ENCODE peak calls at places on chromosomes 2 and 18, in ten cellular contexts. X is transverse colon, S is spleen, U is endothelial cell of umbilical vein, Y is K562, Z is HL-60, K is stomach, W is HCT116, M is H1, D is GM23338. B is an unnamed sample.

GRCh38 chr18:52963481-52963880 is 623.5 kb downstream of the DCC start:
- DNase-seq in X (no peak), S (no peak), U (no peak), Y (no peak), Z (no peak), K (no peak), W (no peak), M (no peak), D (peak), B (no peak)

GRCh38 chr2:5592906-5593305 is 99.3 kb upstream of the SOX11 start:
- DNase-seq in X (no peak), S (no peak), U (no peak), Y (no peak), Z (no peak), K (no peak), W (no peak), M (no peak), D (no peak), B (no peak)

GRCh38 chr2:202035941-202036372 is 2.3 kb downstream of the FZD7 start:
- DNase-seq in X (no peak), S (peak), U (no peak), Y (no peak), Z (no peak), K (no peak), W (no peak), M (no peak), D (no peak), B (no peak)

GRCh38 chr2:241272722-241273551 is 42.5 kb downstream of the HDLBP start:
- DNase-seq in X (peak), S (no peak), U (peak), Y (no peak), Z (peak), K (peak), W (no peak), M (no peak), D (peak), B (peak)

GRCh38 chr18:23943104-23943503 is 71.5 kb upstream of the TTC39C start:
- DNase-seq in X (no peak), S (no peak), U (no peak), Y (no peak), Z (no peak), K (no peak), W (no peak), M (no peak), D (no peak), B (no peak)

GRCh38 chr18:25408294-25408693 is 56.3 kb upstream of the ZNF521 start:
- DNase-seq in X (no peak), S (no peak), U (no peak), Y (no peak), Z (no peak), K (no peak), W (no peak), M (no peak), D (no peak), B (no peak)

GRCh38 chr2:2706306-2706705 is 375.2 kb upstream of the MYT1L start:
- DNase-seq in X (no peak), S (peak), U (no peak), Y (no peak), Z (no peak), K (no peak), W (no peak), M (no peak), D (no peak), B (no peak)

GRCh38 chr2:100237046-100237615 is 85.2 kb downstream of the LONRF2 start:
- DNase-seq in X (no peak), S (peak), U (no peak), Y (no peak), Z (no peak), K (peak), W (no peak), M (no peak), D (no peak), B (no peak)

GRCh38 chr2:170711774-170712652 is 3.1 kb upstream of the SP5 start:
- DNase-seq in X (no peak), S (no peak), U (no peak), Y (no peak), Z (no peak), K (peak), W (no peak), M (peak), D (peak), B (no peak)

GRCh38 chr2:154700142-154700541 is 1.6 kb downstream of the KCNJ3 start:
- DNase-seq in X (no peak), S (no peak), U (no peak), Y (no peak), Z (no peak), K (no peak), W (no peak), M (no peak), D (peak), B (no peak)

GRCh38 chr2:196801986-196802385 is 2.5 kb upstream of the GTF3C3 start:
- DNase-seq in X (no peak), S (no peak), U (peak), Y (no peak), Z (no peak), K (no peak), W (no peak), M (no peak), D (no peak), B (no peak)

GRCh38 chr2:65373365-65373918 is 59.0 kb downstream of the SPRED2 start:
- DNase-seq in X (no peak), S (no peak), U (no peak), Y (no peak), Z (no peak), K (no peak), W (no peak), M (no peak), D (no peak), B (no peak)

GRCh38 chr2:65375723-65376122 is 56.7 kb downstream of the SPRED2 start:
- DNase-seq in X (no peak), S (no peak), U (no peak), Y (no peak), Z (no peak), K (no peak), W (no peak), M (no peak), D (no peak), B (no peak)

GRCh38 chr2:65374555-65374954 is 57.8 kb downstream of the SPRED2 start:
- DNase-seq in X (no peak), S (no peak), U (no peak), Y (no peak), Z (no peak), K (no peak), W (no peak), M (no peak), D (no peak), B (no peak)

GRCh38 chr2:65372619-65373018 is 59.8 kb downstream of the SPRED2 start:
- DNase-seq in X (no peak), S (no peak), U (no peak), Y (no peak), Z (no peak), K (no peak), W (no peak), M (no peak), D (no peak), B (no peak)

GRCh38 chr2:65374999-65375398 is 57.4 kb downstream of the SPRED2 start:
- DNase-seq in X (no peak), S (no peak), U (no peak), Y (no peak), Z (no peak), K (no peak), W (no peak), M (no peak), D (no peak), B (no peak)
- H3K27ac ChIP-seq in X (no peak), S (no peak), U (no peak), Y (no peak), Z (no peak), K (no peak), W (no peak), M (no peak), D (no peak), B (peak)

GRCh38 chr2:233803994-233804393 is 25.9 kb downstream of the MROH2A start:
- DNase-seq in X (no peak), S (peak), U (no peak), Y (no peak), Z (no peak), K (peak), W (no peak), M (no peak), D (no peak), B (no peak)
- TF ChIP-seq POLR2AphosphoS5 in X (no peak), S (no peak), U (no peak), Y (no peak), Z (no peak), K (no peak), W (no peak), M (no peak), D (no peak), B (no peak)

GRCh38 chr2:144503221-144503620 is 16.7 kb downstream of the ZEB2 start:
- DNase-seq in X (no peak), S (no peak), U (no peak), Y (no peak), Z (no peak), K (no peak), W (no peak), M (no peak), D (no peak), B (no peak)

GRCh38 chr2:144502356-144502755 is 17.6 kb downstream of the ZEB2 start:
- DNase-seq in X (no peak), S (no peak), U (no peak), Y (no peak), Z (no peak), K (no peak), W (no peak), M (no peak), D (no peak), B (no peak)

GRCh38 chr2:144498215-144498614 is 21.7 kb downstream of the ZEB2 start:
- DNase-seq in X (no peak), S (no peak), U (no peak), Y (no peak), Z (no peak), K (no peak), W (no peak), M (no peak), D (no peak), B (no peak)

GRCh38 chr2:144500567-144500966 is 19.4 kb downstream of the ZEB2 start:
- DNase-seq in X (no peak), S (no peak), U (no peak), Y (no peak), Z (no peak), K (no peak), W (no peak), M (no peak), D (no peak), B (no peak)

DNA sequence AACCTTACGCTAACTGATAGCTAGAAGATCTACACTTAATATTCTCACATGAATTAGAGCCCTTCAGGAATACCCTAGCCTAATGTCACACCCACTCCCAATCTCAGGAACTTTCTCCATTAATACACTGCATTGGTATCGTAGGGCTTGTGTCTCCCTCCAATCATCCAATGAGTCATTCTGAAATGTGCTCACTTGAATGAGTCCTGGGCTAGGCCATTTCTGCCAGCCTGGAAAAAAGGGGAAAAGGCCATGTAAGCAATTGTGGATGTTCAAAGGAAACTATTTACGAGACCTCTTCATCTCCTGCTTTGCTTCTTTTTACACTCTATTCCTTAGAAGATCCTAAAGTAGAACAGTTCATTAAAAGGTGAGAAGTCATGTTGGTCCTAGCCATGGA is 18.8 kb downstream of the ZEB2 start:
- DNase-seq in X (no peak), S (no peak), U (no peak), Y (no peak), Z (no peak), K (no peak), W (no peak), M (no peak), D (no peak), B (no peak)
- H3K27ac ChIP-seq in X (peak), S (peak), U (no peak), Y (no peak), Z (no peak), K (no peak), W (no peak), M (no peak), D (no peak), B (peak)

GRCh38 chr2:233801357-233802131 is 23.4 kb downstream of the MROH2A start:
- DNase-seq in X (no peak), S (peak), U (no peak), Y (no peak), Z (no peak), K (peak), W (no peak), M (no peak), D (no peak), B (no peak)

GRCh38 chr2:233800231-233800630 is 22.1 kb downstream of the MROH2A start:
- DNase-seq in X (no peak), S (no peak), U (no peak), Y (no peak), Z (no peak), K (peak), W (no peak), M (no peak), D (no peak), B (peak)

GRCh38 chr2:233799716-233800115 is 21.6 kb downstream of the MROH2A start:
- DNase-seq in X (no peak), S (no peak), U (no peak), Y (no peak), Z (no peak), K (no peak), W (no peak), M (no peak), D (no peak), B (no peak)

GRCh38 chr2:233802132-233802815 is 24.1 kb downstream of the MROH2A start:
- DNase-seq in X (no peak), S (peak), U (no peak), Y (no peak), Z (no peak), K (peak), W (no peak), M (no peak), D (no peak), B (no peak)

GRCh38 chr2:233803292-233803911 is 25.3 kb downstream of the MROH2A start:
- DNase-seq in X (no peak), S (peak), U (no peak), Y (no peak), Z (no peak), K (peak), W (no peak), M (no peak), D (no peak), B (no peak)
- TF ChIP-seq POLR2AphosphoS5 in X (no peak), S (no peak), U (no peak), Y (no peak), Z (no peak), K (no peak), W (no peak), M (no peak), D (no peak), B (no peak)

B was measured in breast epithelium.